ENCODE peak calls at places on chromosomes 2 and 18, in eight cellular contexts. W is upper lobe of left lung, K is lower lobe of right lung, R is heart left ventricle, A is upper lobe of right lung, M is psoas muscle, S is pancreas, L is Panc1. O is an unnamed sample.

GRCh38 chr2:36965751-36966369 is 476 bp downstream of the STRN start:
- ATAC-seq in W (peak; percentile 41), K (peak; percentile 57), R (peak; percentile 40), A (peak; percentile 49), M (peak; percentile 39), S (peak; percentile 14), L (peak; percentile 68), O (peak; percentile 48)

GRCh38 chr2:12738112-12738485 is 21.4 kb downstream of the TRIB2 start:
- ATAC-seq in W (no peak), K (no peak), R (no peak), A (peak; percentile 44), M (no peak), S (no peak), L (no peak), O (no peak)

GRCh38 chr18:37282386-37283037 is 283.1 kb downstream of the CELF4 start:
- ATAC-seq in W (no peak), K (no peak), R (no peak), A (no peak), M (no peak), S (no peak), L (peak; percentile 72), O (no peak)

GRCh38 chr18:48385595-48385994 is 23.6 kb downstream of the ZBTB7C start:
- ATAC-seq in W (no peak), K (no peak), R (no peak), A (no peak), M (no peak), S (no peak), L (no peak), O (no peak)

GRCh38 chr2:166246901-166247300 is 119.1 kb upstream of the SCN1A start:
- ATAC-seq in W (no peak), K (no peak), R (no peak), A (no peak), M (no peak), S (no peak), L (no peak), O (no peak)

GRCh38 chr2:37877457-37878315 is 47.4 kb upstream of the RMDN2 start:
- ATAC-seq in W (peak; percentile 64), K (peak; percentile 83), R (peak; percentile 64), A (peak; percentile 87), M (peak; percentile 95), S (peak; percentile 69), L (peak; percentile 84), O (peak; percentile 59)

GRCh38 chr2:32235315-32235714 is 29.4 kb downstream of the NLRC4 start:
- ATAC-seq in W (no peak), K (no peak), R (no peak), A (no peak), M (no peak), S (no peak), L (no peak), O (no peak)

GRCh38 chr2:128986867-128987268 is 668.2 kb upstream of the HS6ST1 start:
- ATAC-seq in W (no peak), K (no peak), R (no peak), A (no peak), M (no peak), S (peak; percentile 82), L (no peak), O (no peak)

GRCh38 chr18:36128907-36129299 is 237 bp downstream of the SLC39A6 start:
- ATAC-seq in W (no peak), K (peak; percentile 37), R (peak; percentile 30), A (peak; percentile 28), M (peak; percentile 33), S (peak; percentile 18), L (no peak), O (peak; percentile 23)

DNA sequence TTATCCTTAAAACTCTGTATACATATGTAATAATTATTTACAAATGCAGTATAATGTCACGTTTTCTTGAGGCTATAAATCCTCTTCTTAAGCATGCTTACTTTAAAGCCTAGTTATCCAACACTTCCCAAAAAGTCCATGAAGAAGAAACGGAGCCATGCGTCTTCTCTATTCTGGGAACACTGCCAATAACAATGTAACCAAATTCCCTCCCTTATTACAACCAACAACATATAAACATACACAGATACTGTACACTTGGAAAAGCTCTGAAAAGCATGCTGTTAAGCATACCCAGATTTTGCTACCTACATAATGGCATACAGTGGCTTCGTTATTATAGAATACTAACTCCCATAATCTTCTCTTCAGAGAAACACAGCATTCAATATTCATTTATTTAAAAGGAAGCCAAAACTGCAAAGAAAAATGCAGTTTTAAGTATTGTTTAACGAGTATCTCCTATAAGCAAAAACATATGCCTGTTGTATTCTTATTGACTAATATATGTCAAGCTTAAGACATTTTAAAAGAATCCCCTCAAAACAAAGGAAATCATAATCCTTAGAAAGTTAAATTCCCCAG is 83.5 kb downstream of the SLC25A12 start:
- ATAC-seq in W (no peak), K (no peak), R (no peak), A (no peak), M (no peak), S (no peak), L (no peak), O (no peak)
- H3K27me3 ChIP-seq in W (no peaks in the 10 kb centered on the region), K (no peaks in the 10 kb centered on the region), R (no peaks in the 10 kb centered on the region), A (no peaks in the 10 kb centered on the region), M (no peaks in the 10 kb centered on the region), S (no peaks in the 10 kb centered on the region), L (no peaks in the 10 kb centered on the region), O (no peaks in the 10 kb centered on the region)

GRCh38 chr18:33838084-33838483 is 260.1 kb downstream of the ASXL3 start:
- ATAC-seq in W (no peak), K (no peak), R (no peak), A (no peak), M (no peak), S (no peak), L (no peak), O (no peak)

GRCh38 chr18:33841221-33841967 is 263.4 kb downstream of the ASXL3 start:
- ATAC-seq in W (no peak), K (no peak), R (no peak), A (no peak), M (no peak), S (no peak), L (no peak), O (no peak)

GRCh38 chr18:33837191-33837590 is 259.2 kb downstream of the ASXL3 start:
- ATAC-seq in W (no peak), K (no peak), R (no peak), A (no peak), M (no peak), S (no peak), L (no peak), O (no peak)

GRCh38 chr18:33835419-33835818 is 257.4 kb downstream of the ASXL3 start:
- ATAC-seq in W (no peak), K (no peak), R (no peak), A (no peak), M (no peak), S (no peak), L (no peak), O (no peak)

DNA sequence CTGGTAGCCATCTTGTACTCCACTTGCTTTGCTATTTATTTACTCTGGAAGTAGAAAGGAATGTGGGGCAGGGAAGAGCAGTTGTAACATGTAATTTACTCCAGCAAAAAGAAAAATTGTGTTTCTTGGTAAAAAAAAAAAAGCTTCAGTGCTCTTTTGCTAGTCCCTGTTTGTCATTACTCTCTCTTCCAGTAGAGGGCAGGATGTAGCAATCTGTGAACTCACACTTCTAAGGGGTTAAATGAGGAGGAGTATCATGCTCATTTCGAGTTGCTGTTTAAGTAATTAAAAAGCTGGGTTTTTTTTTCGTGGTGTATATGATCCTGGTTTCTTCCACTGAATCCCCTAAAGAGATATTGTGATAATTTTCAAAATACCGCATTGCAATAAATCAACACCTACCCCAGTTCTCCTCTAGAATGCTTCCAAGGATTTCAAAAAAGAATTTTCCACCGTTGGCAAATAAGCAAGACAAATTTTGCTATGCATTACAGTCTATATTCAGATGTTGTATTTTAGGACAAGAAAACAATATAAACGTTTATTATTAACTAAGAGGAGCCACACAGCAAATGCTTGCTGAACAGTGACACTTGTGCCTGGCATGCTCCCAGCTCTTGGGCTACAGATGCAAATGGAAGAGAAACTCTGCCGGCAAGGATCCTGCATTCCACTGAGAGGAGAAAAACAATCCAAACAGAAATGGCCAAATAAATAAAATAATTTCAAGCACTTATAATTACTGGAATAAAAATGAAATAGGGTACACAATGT is 261.6 kb downstream of the ASXL3 start:
- ATAC-seq in W (no peak), K (no peak), R (peak; percentile 59), A (peak; percentile 64), M (no peak), S (peak; percentile 80), L (no peak), O (no peak)
- TF ChIP-seq CTCF in W (peak; percentile 18), K (peak; percentile 61), R (peak; percentile 47), A (peak; percentile 61), M (peak; percentile 33), S (peak; percentile 56), L (peak; percentile 76), O (peak; percentile 61)

GRCh38 chr2:98751748-98752147 is 20.8 kb upstream of the MGAT4A start:
- ATAC-seq in W (no peak), K (no peak), R (no peak), A (no peak), M (no peak), S (no peak), L (no peak), O (no peak)
- H3K27me3 ChIP-seq in W (no peaks in the 10 kb centered on the region), K (no peaks in the 10 kb centered on the region), R (no peaks in the 10 kb centered on the region), A (no peaks in the 10 kb centered on the region), M (peaks cover 4% of the 10 kb centered on the region), S (no peaks in the 10 kb centered on the region), L (peaks cover 4% of the 10 kb centered on the region), O (peaks cover 19% of the 10 kb centered on the region)

GRCh38 chr2:10164611-10165010 is 42.1 kb downstream of the RRM2 start:
- ATAC-seq in W (no peak), K (no peak), R (no peak), A (no peak), M (no peak), S (no peak), L (no peak), O (no peak)

GRCh38 chr2:10161206-10161931 is 38.8 kb downstream of the RRM2 start:
- ATAC-seq in W (no peak), K (no peak), R (no peak), A (no peak), M (no peak), S (no peak), L (no peak), O (no peak)

GRCh38 chr2:10163498-10164486 is 41.3 kb downstream of the RRM2 start:
- ATAC-seq in W (no peak), K (no peak), R (no peak), A (no peak), M (no peak), S (no peak), L (no peak), O (no peak)

GRCh38 chr2:10161961-10162441 is 39.5 kb downstream of the RRM2 start:
- ATAC-seq in W (no peak), K (no peak), R (peak; percentile 48), A (no peak), M (no peak), S (no peak), L (no peak), O (no peak)

DNA sequence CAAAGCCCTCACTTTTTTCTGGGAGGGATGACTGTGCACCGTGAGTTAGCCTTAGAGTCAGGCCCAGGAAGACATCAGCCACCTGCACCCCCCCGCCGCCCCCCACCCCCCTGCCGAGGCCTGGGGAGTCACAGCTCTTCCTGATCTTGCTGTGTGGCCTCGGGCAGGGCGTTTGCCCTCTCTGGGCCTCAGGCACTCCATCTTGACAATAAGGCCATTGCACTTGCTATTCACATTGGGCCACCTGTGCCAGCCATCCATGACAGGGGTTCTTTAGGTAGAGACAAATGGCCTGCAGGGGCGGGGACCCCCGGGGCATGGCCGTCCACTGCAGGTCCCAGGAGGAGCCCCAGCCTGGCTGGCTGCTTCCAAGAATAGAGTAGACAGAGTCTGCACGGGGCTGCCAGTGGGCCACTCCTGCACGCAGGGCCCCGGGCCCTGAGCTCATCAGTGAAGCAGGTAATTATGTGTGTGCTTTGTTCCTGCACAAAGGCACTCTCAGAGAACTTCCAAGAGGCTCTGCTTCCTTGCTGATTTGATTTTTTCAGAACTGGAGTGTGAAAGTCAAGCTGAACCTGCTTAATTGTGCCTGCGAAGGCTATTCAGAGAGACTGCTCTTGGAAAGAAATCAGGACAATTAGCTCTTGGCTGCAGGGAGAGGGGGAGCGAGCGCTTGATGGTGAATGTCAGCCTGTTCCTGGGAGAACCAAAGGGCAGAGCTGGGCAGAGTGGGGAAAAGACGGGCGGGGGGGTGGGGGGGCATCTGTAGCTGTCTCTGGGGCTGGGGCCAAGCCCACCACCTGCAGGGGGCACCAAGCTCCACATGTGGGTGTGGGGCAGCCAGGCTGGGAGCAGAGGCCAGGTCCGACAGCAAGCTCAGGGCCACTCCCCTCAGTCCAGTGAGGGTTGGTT is 40.3 kb downstream of the RRM2 start:
- ATAC-seq in W (no peak), K (no peak), R (peak; percentile 40), A (no peak), M (no peak), S (no peak), L (no peak), O (no peak)
- TF ChIP-seq CTCF in W (no peak), K (no peak), R (no peak), A (no peak), M (no peak), S (no peak), L (no peak), O (no peak)

O was measured in gastroesophageal sphincter.